ENCODE peak calls at places on chromosome 3, in five cellular contexts. O is HCT116, Z is ovary, W is foreskin keratinocyte, A is HepG2. Y is an unnamed sample.

GRCh38 chr3:158918451-158918850 is 116.6 kb downstream of the MFSD1 start:
- DNase-seq in O (no peak), A (no peak), Z (no peak), W (no peak), Y (no peak)

GRCh38 chr3:75192065-75192658 is 472.0 kb upstream of the FRG2C start:
- DNase-seq in W (peak; percentile 11), Z (no peak), A (peak; percentile 35), O (peak; percentile 3), Y (peak; percentile 34)

GRCh38 chr3:48664313-48664644 is 1.6 kb upstream of the CELSR3 start:
- DNase-seq in Z (no peak), O (no peak), A (no peak), W (no peak), Y (no peak)

GRCh38 chr3:62587169-62587568 is 213.8 kb upstream of the FEZF2 start:
- DNase-seq in Z (no peak), O (no peak), W (peak; percentile 76), A (no peak), Y (peak; percentile 68)

GRCh38 chr3:32194653-32195052 is 43.8 kb upstream of the CMTM8 start:
- DNase-seq in Z (no peak), A (no peak), O (no peak), W (no peak), Y (no peak)

GRCh38 chr3:152968388-152969024 is 133.6 kb downstream of the P2RY1 start:
- DNase-seq in A (no peak), W (no peak), O (no peak), Z (no peak), Y (peak; percentile 43)

GRCh38 chr3:64995857-64996564 is 308.2 kb upstream of the ADAMTS9 start:
- DNase-seq in O (no peak), Z (no peak), W (no peak), A (peak; percentile 18), Y (no peak)

GRCh38 chr3:121757087-121757811 is 7.7 kb upstream of the GOLGB1 start:
- DNase-seq in W (no peak), A (no peak), Z (no peak), O (no peak), Y (no peak)

GRCh38 chr3:143895805-143896204 is 47.5 kb upstream of the SLC9A9 start:
- DNase-seq in W (no peak), Z (no peak), A (no peak), O (no peak), Y (no peak)

GRCh38 chr3:85560088-85560790 is 601.5 kb downstream of the CADM2 start:
- DNase-seq in O (no peak), W (no peak), Z (no peak), A (peak; percentile 26), Y (no peak)

GRCh38 chr3:179067291-179067690 is 4.3 kb downstream of the ZMAT3 start:
- DNase-seq in Z (no peak), O (no peak), A (peak; percentile 15), W (no peak), Y (no peak)

GRCh38 chr3:179071161-179071568 is 444 bp downstream of the ZMAT3 start:
- DNase-seq in W (peak; percentile 63), A (peak; percentile 13), Z (no peak), O (no peak), Y (peak; percentile 78)

GRCh38 chr3:179069762-179070390 is 1.7 kb downstream of the ZMAT3 start:
- DNase-seq in A (no peak), Z (no peak), W (no peak), O (no peak), Y (peak; percentile 61)

GRCh38 chr3:179067839-179068238 is 3.8 kb downstream of the ZMAT3 start:
- DNase-seq in W (no peak), A (no peak), Z (no peak), O (no peak), Y (no peak)

GRCh38 chr3:179068779-179069530 is 2.7 kb downstream of the ZMAT3 start:
- DNase-seq in Z (no peak), O (no peak), A (no peak), W (no peak), Y (no peak)
- TF ChIP-seq CTCF in Z (no peak), O (peak; percentile 72), A (peak; percentile 48), W (peak; percentile 74), Y (peak; percentile 47)

GRCh38 chr3:167406876-167407492 is 26.9 kb upstream of the ZBBX start:
- DNase-seq in A (peak; percentile 56), Z (peak; percentile 35), W (peak; percentile 37), O (peak; percentile 58), Y (peak; percentile 53)
- TF ChIP-seq CTCF in A (peak; percentile 76), Z (no peak), W (peak; percentile 82), O (peak; percentile 81), Y (peak; percentile 75)

GRCh38 chr3:41997702-41998551 is 36.0 kb upstream of the ULK4 start:
- DNase-seq in Z (no peak), A (no peak), O (no peak), W (no peak), Y (no peak)
- TF ChIP-seq CTCF in Z (no peak), A (peak; percentile 34), O (no peak), W (peak; percentile 48), Y (peak; percentile 43)

DNA sequence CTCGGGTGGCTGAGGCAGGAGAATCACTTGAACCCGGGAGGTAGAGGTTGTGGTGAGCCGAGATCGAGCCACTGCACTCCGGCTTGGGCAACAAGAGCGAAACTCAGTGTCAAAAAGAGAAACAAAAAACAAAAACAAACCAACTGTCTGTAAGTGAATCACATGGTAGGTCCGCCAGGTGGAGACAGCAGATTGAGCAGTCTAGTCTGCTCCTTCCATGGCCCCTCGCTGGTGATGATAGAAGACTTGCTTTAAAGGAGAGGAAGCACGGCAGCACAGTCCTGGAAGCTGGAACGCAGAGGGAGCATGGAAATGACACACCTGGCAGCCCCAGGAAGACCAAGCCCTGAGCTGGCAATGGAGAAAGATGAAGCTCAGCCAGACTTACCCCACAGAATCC is 31.4 kb upstream of the MGLL start:
- DNase-seq in A (peak; percentile 17), Z (no peak), W (no peak), O (no peak), Y (no peak)
- TF ChIP-seq CTCF in A (peak; percentile 62), Z (no peak), W (no peak), O (no peak), Y (no peak)

GRCh38 chr3:89314454-89314853 is 207.0 kb downstream of the EPHA3 start:
- DNase-seq in A (peak; percentile 14), O (no peak), Z (no peak), W (peak; percentile 18), Y (peak; percentile 35)
- TF ChIP-seq CTCF in A (no peak), O (no peak), Z (no peak), W (peak; percentile 57), Y (peak; percentile 12)

GRCh38 chr3:40680685-40681657 is 156.2 kb downstream of the ZNF621 start:
- DNase-seq in O (no peak), Z (no peak), W (peak; percentile 6), A (no peak), Y (peak; percentile 34)
- TF ChIP-seq CTCF in O (no peak), Z (no peak), W (no peak), A (no peak), Y (no peak)

GRCh38 chr3:179837374-179837773 is 184.5 kb downstream of the USP13 start:
- DNase-seq in O (no peak), Z (no peak), W (no peak), A (no peak), Y (peak; percentile 6)
- TF ChIP-seq CTCF in O (no peak), Z (no peak), W (peak; percentile 28), A (no peak), Y (no peak)